ENCODE peak calls at places on chromosomes 4 and X, in nine cellular contexts. One of them, this sample, is unnamed.

GRCh38 chr4:185183622-185184281 is 20.0 kb downstream of the CFAP97 start:
- DNase-seq in fibroblast of the conjunctiva: peak
- DNase-seq in T follicular helper cell: peak
- DNase-seq in iPS-NIHi11: peak
- DNase-seq in GM06990: no peak
- DNase-seq in cerebellar cortex: peak
- DNase-seq in H54: peak
- DNase-seq in stimulated activated CD4-positive, alpha-beta T cell treated with anti-CD3 and anti-CD28 coated beads, Interleukin-1b, Interleukin-23, amount 100 ng/mL, for 24 hours: peak
- DNase-seq in foreskin fibroblast: peak
- DNase-seq in this sample: peak

GRCh38 chr4:150176559-150176958 is 98.3 kb downstream of the DCLK2 start:
- DNase-seq in foreskin fibroblast: peak
- DNase-seq in H54: no peak
- DNase-seq in cerebellar cortex: no peak
- DNase-seq in stimulated activated CD4-positive, alpha-beta T cell treated with anti-CD3 and anti-CD28 coated beads, Interleukin-1b, Interleukin-23, amount 100 ng/mL, for 24 hours: no peak
- DNase-seq in GM06990: no peak
- DNase-seq in iPS-NIHi11: no peak
- DNase-seq in fibroblast of the conjunctiva: peak
- DNase-seq in T follicular helper cell: no peak
- DNase-seq in this sample: peak

GRCh38 chr4:96305030-96305429 is 465.1 kb downstream of the PDHA2 start:
- DNase-seq in T follicular helper cell: no peak
- DNase-seq in GM06990: no peak
- DNase-seq in cerebellar cortex: no peak
- DNase-seq in foreskin fibroblast: no peak
- DNase-seq in iPS-NIHi11: no peak
- DNase-seq in stimulated activated CD4-positive, alpha-beta T cell treated with anti-CD3 and anti-CD28 coated beads, Interleukin-1b, Interleukin-23, amount 100 ng/mL, for 24 hours: no peak
- DNase-seq in fibroblast of the conjunctiva: no peak
- DNase-seq in H54: no peak
- DNase-seq in this sample: no peak

GRCh38 chrX:118974088-118974907 is at the start of gene LONRF3:
- DNase-seq in H54: no peak
- DNase-seq in foreskin fibroblast: peak
- DNase-seq in cerebellar cortex: peak
- DNase-seq in fibroblast of the conjunctiva: peak
- DNase-seq in GM06990: peak
- DNase-seq in T follicular helper cell: peak
- DNase-seq in iPS-NIHi11: peak
- DNase-seq in stimulated activated CD4-positive, alpha-beta T cell treated with anti-CD3 and anti-CD28 coated beads, Interleukin-1b, Interleukin-23, amount 100 ng/mL, for 24 hours: peak
- DNase-seq in this sample: peak

GRCh38 chr4:10460313-10461047 is 3.3 kb upstream of the ZNF518B start:
- DNase-seq in stimulated activated CD4-positive, alpha-beta T cell treated with anti-CD3 and anti-CD28 coated beads, Interleukin-1b, Interleukin-23, amount 100 ng/mL, for 24 hours: no peak
- DNase-seq in fibroblast of the conjunctiva: no peak
- DNase-seq in iPS-NIHi11: no peak
- DNase-seq in cerebellar cortex: no peak
- DNase-seq in foreskin fibroblast: no peak
- DNase-seq in H54: no peak
- DNase-seq in GM06990: no peak
- DNase-seq in T follicular helper cell: no peak
- DNase-seq in this sample: no peak

GRCh38 chr4:24248674-24249644 is 335.4 kb downstream of the DHX15 start:
- DNase-seq in fibroblast of the conjunctiva: no peak
- DNase-seq in H54: no peak
- DNase-seq in T follicular helper cell: no peak
- DNase-seq in foreskin fibroblast: no peak
- DNase-seq in stimulated activated CD4-positive, alpha-beta T cell treated with anti-CD3 and anti-CD28 coated beads, Interleukin-1b, Interleukin-23, amount 100 ng/mL, for 24 hours: no peak
- DNase-seq in cerebellar cortex: peak
- DNase-seq in iPS-NIHi11: no peak
- DNase-seq in GM06990: no peak
- DNase-seq in this sample: no peak

GRCh38 chrX:71919436-71919835 is 8.8 kb downstream of the NHSL2 start:
- DNase-seq in stimulated activated CD4-positive, alpha-beta T cell treated with anti-CD3 and anti-CD28 coated beads, Interleukin-1b, Interleukin-23, amount 100 ng/mL, for 24 hours: no peak
- DNase-seq in foreskin fibroblast: no peak
- DNase-seq in T follicular helper cell: no peak
- DNase-seq in H54: no peak
- DNase-seq in cerebellar cortex: peak
- DNase-seq in fibroblast of the conjunctiva: no peak
- DNase-seq in iPS-NIHi11: no peak
- DNase-seq in GM06990: no peak
- DNase-seq in this sample: no peak

GRCh38 chrX:1316527-1316926 is 20.1 kb upstream of the IL3RA start:
- DNase-seq in H54: no peak
- DNase-seq in fibroblast of the conjunctiva: no peak
- DNase-seq in cerebellar cortex: no peak
- DNase-seq in stimulated activated CD4-positive, alpha-beta T cell treated with anti-CD3 and anti-CD28 coated beads, Interleukin-1b, Interleukin-23, amount 100 ng/mL, for 24 hours: no peak
- DNase-seq in iPS-NIHi11: no peak
- DNase-seq in GM06990: no peak
- DNase-seq in T follicular helper cell: no peak
- DNase-seq in foreskin fibroblast: no peak
- DNase-seq in this sample: peak

GRCh38 chrX:39678914-39679313 is 418.8 kb downstream of the BCOR start:
- DNase-seq in fibroblast of the conjunctiva: no peak
- DNase-seq in H54: no peak
- DNase-seq in stimulated activated CD4-positive, alpha-beta T cell treated with anti-CD3 and anti-CD28 coated beads, Interleukin-1b, Interleukin-23, amount 100 ng/mL, for 24 hours: no peak
- DNase-seq in iPS-NIHi11: peak
- DNase-seq in foreskin fibroblast: no peak
- DNase-seq in GM06990: no peak
- DNase-seq in T follicular helper cell: no peak
- DNase-seq in cerebellar cortex: no peak
- DNase-seq in this sample: peak

GRCh38 chr4:5465956-5466355 is 242.4 kb downstream of the EVC2 start:
- DNase-seq in fibroblast of the conjunctiva: no peak
- DNase-seq in stimulated activated CD4-positive, alpha-beta T cell treated with anti-CD3 and anti-CD28 coated beads, Interleukin-1b, Interleukin-23, amount 100 ng/mL, for 24 hours: no peak
- DNase-seq in GM06990: no peak
- DNase-seq in T follicular helper cell: no peak
- DNase-seq in cerebellar cortex: no peak
- DNase-seq in iPS-NIHi11: no peak
- DNase-seq in foreskin fibroblast: no peak
- DNase-seq in H54: no peak
- DNase-seq in this sample: no peak

GRCh38 chr4:142813388-142813787 is 32.7 kb downstream of the INPP4B start:
- DNase-seq in iPS-NIHi11: no peak
- DNase-seq in GM06990: no peak
- DNase-seq in foreskin fibroblast: no peak
- DNase-seq in T follicular helper cell: no peak
- DNase-seq in stimulated activated CD4-positive, alpha-beta T cell treated with anti-CD3 and anti-CD28 coated beads, Interleukin-1b, Interleukin-23, amount 100 ng/mL, for 24 hours: no peak
- DNase-seq in H54: no peak
- DNase-seq in cerebellar cortex: no peak
- DNase-seq in fibroblast of the conjunctiva: no peak
- DNase-seq in this sample: no peak

GRCh38 chr4:168098257-168098717 is 6.0 kb downstream of the ANXA10 start:
- DNase-seq in iPS-NIHi11: no peak
- DNase-seq in foreskin fibroblast: peak
- DNase-seq in cerebellar cortex: no peak
- DNase-seq in T follicular helper cell: no peak
- DNase-seq in GM06990: no peak
- DNase-seq in H54: no peak
- DNase-seq in fibroblast of the conjunctiva: no peak
- DNase-seq in stimulated activated CD4-positive, alpha-beta T cell treated with anti-CD3 and anti-CD28 coated beads, Interleukin-1b, Interleukin-23, amount 100 ng/mL, for 24 hours: no peak
- DNase-seq in this sample: no peak

GRCh38 chr4:1470816-1471442 is 64.7 kb upstream of the NKX1-1 start:
- DNase-seq in stimulated activated CD4-positive, alpha-beta T cell treated with anti-CD3 and anti-CD28 coated beads, Interleukin-1b, Interleukin-23, amount 100 ng/mL, for 24 hours: no peak
- DNase-seq in iPS-NIHi11: peak
- DNase-seq in T follicular helper cell: no peak
- DNase-seq in fibroblast of the conjunctiva: no peak
- DNase-seq in foreskin fibroblast: no peak
- DNase-seq in GM06990: no peak
- DNase-seq in cerebellar cortex: no peak
- DNase-seq in H54: no peak
- DNase-seq in this sample: no peak

GRCh38 chrX:123339201-123339905 is 155.3 kb downstream of the GRIA3 start:
- DNase-seq in cerebellar cortex: no peak
- DNase-seq in GM06990: no peak
- DNase-seq in stimulated activated CD4-positive, alpha-beta T cell treated with anti-CD3 and anti-CD28 coated beads, Interleukin-1b, Interleukin-23, amount 100 ng/mL, for 24 hours: no peak
- DNase-seq in H54: no peak
- DNase-seq in fibroblast of the conjunctiva: peak
- DNase-seq in iPS-NIHi11: no peak
- DNase-seq in T follicular helper cell: no peak
- DNase-seq in foreskin fibroblast: peak
- DNase-seq in this sample: no peak

GRCh38 chr4:55251352-55251751 is 94.7 kb upstream of the SRD5A3 start:
- DNase-seq in fibroblast of the conjunctiva: no peak
- DNase-seq in foreskin fibroblast: no peak
- DNase-seq in cerebellar cortex: no peak
- DNase-seq in iPS-NIHi11: no peak
- DNase-seq in H54: no peak
- DNase-seq in stimulated activated CD4-positive, alpha-beta T cell treated with anti-CD3 and anti-CD28 coated beads, Interleukin-1b, Interleukin-23, amount 100 ng/mL, for 24 hours: no peak
- DNase-seq in GM06990: no peak
- DNase-seq in T follicular helper cell: no peak
- DNase-seq in this sample: no peak

GRCh38 chr4:48255130-48255958 is 14.3 kb downstream of the TEC start:
- DNase-seq in iPS-NIHi11: no peak
- DNase-seq in T follicular helper cell: no peak
- DNase-seq in stimulated activated CD4-positive, alpha-beta T cell treated with anti-CD3 and anti-CD28 coated beads, Interleukin-1b, Interleukin-23, amount 100 ng/mL, for 24 hours: no peak
- DNase-seq in cerebellar cortex: no peak
- DNase-seq in foreskin fibroblast: no peak
- DNase-seq in H54: no peak
- DNase-seq in fibroblast of the conjunctiva: no peak
- DNase-seq in GM06990: no peak
- DNase-seq in this sample: no peak

GRCh38 chrX:44244008-44244407 is 99.5 kb downstream of the EFHC2 start:
- DNase-seq in stimulated activated CD4-positive, alpha-beta T cell treated with anti-CD3 and anti-CD28 coated beads, Interleukin-1b, Interleukin-23, amount 100 ng/mL, for 24 hours: no peak
- DNase-seq in cerebellar cortex: peak
- DNase-seq in fibroblast of the conjunctiva: no peak
- DNase-seq in foreskin fibroblast: peak
- DNase-seq in GM06990: no peak
- DNase-seq in iPS-NIHi11: no peak
- DNase-seq in T follicular helper cell: no peak
- DNase-seq in H54: no peak
- DNase-seq in this sample: peak

GRCh38 chr4:41287005-41287404 is 30.3 kb downstream of the UCHL1 start:
- DNase-seq in GM06990: no peak
- DNase-seq in stimulated activated CD4-positive, alpha-beta T cell treated with anti-CD3 and anti-CD28 coated beads, Interleukin-1b, Interleukin-23, amount 100 ng/mL, for 24 hours: no peak
- DNase-seq in H54: no peak
- DNase-seq in foreskin fibroblast: no peak
- DNase-seq in iPS-NIHi11: no peak
- DNase-seq in T follicular helper cell: no peak
- DNase-seq in cerebellar cortex: no peak
- DNase-seq in fibroblast of the conjunctiva: no peak
- DNase-seq in this sample: no peak

GRCh38 chr4:78602334-78602733 is 50.8 kb downstream of the ANXA3 start:
- DNase-seq in iPS-NIHi11: no peak
- DNase-seq in H54: no peak
- DNase-seq in foreskin fibroblast: no peak
- DNase-seq in fibroblast of the conjunctiva: no peak
- DNase-seq in cerebellar cortex: peak
- DNase-seq in T follicular helper cell: no peak
- DNase-seq in GM06990: no peak
- DNase-seq in stimulated activated CD4-positive, alpha-beta T cell treated with anti-CD3 and anti-CD28 coated beads, Interleukin-1b, Interleukin-23, amount 100 ng/mL, for 24 hours: no peak
- DNase-seq in this sample: no peak

GRCh38 chr4:38368612-38369011 is 295.4 kb upstream of the KLF3 start:
- DNase-seq in T follicular helper cell: no peak
- DNase-seq in GM06990: no peak
- DNase-seq in foreskin fibroblast: no peak
- DNase-seq in stimulated activated CD4-positive, alpha-beta T cell treated with anti-CD3 and anti-CD28 coated beads, Interleukin-1b, Interleukin-23, amount 100 ng/mL, for 24 hours: no peak
- DNase-seq in iPS-NIHi11: no peak
- DNase-seq in H54: peak
- DNase-seq in fibroblast of the conjunctiva: no peak
- DNase-seq in cerebellar cortex: no peak
- DNase-seq in this sample: no peak

GRCh38 chr4:137852326-137852725 is 320.0 kb upstream of the PCDH18 start:
- DNase-seq in stimulated activated CD4-positive, alpha-beta T cell treated with anti-CD3 and anti-CD28 coated beads, Interleukin-1b, Interleukin-23, amount 100 ng/mL, for 24 hours: no peak
- DNase-seq in iPS-NIHi11: no peak
- DNase-seq in H54: no peak
- DNase-seq in T follicular helper cell: no peak
- DNase-seq in foreskin fibroblast: no peak
- DNase-seq in GM06990: no peak
- DNase-seq in cerebellar cortex: no peak
- DNase-seq in fibroblast of the conjunctiva: no peak
- DNase-seq in this sample: no peak

GRCh38 chrX:46611658-46612362 is 38.2 kb downstream of the CHST7 start:
- DNase-seq in H54: no peak
- DNase-seq in fibroblast of the conjunctiva: no peak
- DNase-seq in stimulated activated CD4-positive, alpha-beta T cell treated with anti-CD3 and anti-CD28 coated beads, Interleukin-1b, Interleukin-23, amount 100 ng/mL, for 24 hours: no peak
- DNase-seq in T follicular helper cell: peak
- DNase-seq in foreskin fibroblast: no peak
- DNase-seq in cerebellar cortex: no peak
- DNase-seq in GM06990: no peak
- DNase-seq in iPS-NIHi11: no peak
- DNase-seq in this sample: no peak

This sample was measured in pons.